ENCODE peak calls at places on chromosomes 12 and 14, in nine cellular contexts. N, X, B, O, I, V, K, L and H are unnamed samples. For H3K4me1, the result is how much of the 10 kb centered on the place peaks cover.

GRCh38 chr12:89768586-89769482 is 60.2 kb upstream of the ATP2B1 start:
- DNase-seq in N (no peak), X (no peak), B (peak), O (no peak), I (peak), V (peak), K (no peak), L (no peak), H (peak)

GRCh38 chr12:12715459-12716150 is 1.6 kb upstream of the CDKN1B start:
- DNase-seq in N (peak), X (no peak), B (no peak), O (no peak), I (no peak), V (peak), K (no peak), L (peak), H (peak)

GRCh38 chr12:108565976-108566375 is 3.6 kb downstream of the ISCU start:
- DNase-seq in N (no peak), X (peak), B (peak), O (peak), I (peak), V (peak), K (peak), L (peak), H (peak)

GRCh38 chr14:81219821-81220487 is 805 bp downstream of the GTF2A1 start:
- DNase-seq in N (no peak), X (peak), B (no peak), O (peak), I (peak), V (peak), K (peak), L (peak), H (no peak)

GRCh38 chr12:76329163-76329562 is 19.1 kb downstream of the BBS10 start:
- DNase-seq in N (no peak), X (no peak), B (peak), O (no peak), I (peak), V (peak), K (no peak), L (no peak), H (peak)

GRCh38 chr12:117012189-117012805 is 86.9 kb downstream of the TESC start:
- DNase-seq in N (no peak), X (no peak), B (peak), O (no peak), I (peak), V (no peak), K (no peak), L (no peak), H (peak)

GRCh38 chr14:102540310-102541028 is 30.9 kb upstream of the ANKRD9 start:
- DNase-seq in N (no peak), X (no peak), B (peak), O (no peak), I (peak), V (no peak), K (no peak), L (no peak), H (no peak)

GRCh38 chr12:77131977-77132490 is 66.7 kb upstream of the E2F7 start:
- DNase-seq in N (no peak), X (no peak), B (no peak), O (no peak), I (no peak), V (no peak), K (no peak), L (no peak), H (no peak)

GRCh38 chr14:67529947-67530935 is 2.8 kb upstream of the PLEKHH1 start:
- DNase-seq in N (no peak), X (no peak), B (no peak), O (no peak), I (no peak), V (no peak), K (no peak), L (no peak), H (no peak)
- H3K4me1 ChIP-seq in N (under half), X (under half), B (under half), O (under half), I (under half), V (under half), K (under half), L (under half), H (under half)

GRCh38 chr12:124501827-124502226 is 65.6 kb downstream of the NCOR2 start:
- DNase-seq in N (no peak), X (no peak), B (no peak), O (no peak), I (no peak), V (no peak), K (no peak), L (peak), H (no peak)
- H3K4me1 ChIP-seq in N (half or more), X (under half), B (under half), O (under half), I (under half), V (under half), K (half or more), L (under half), H (half or more)

DNA sequence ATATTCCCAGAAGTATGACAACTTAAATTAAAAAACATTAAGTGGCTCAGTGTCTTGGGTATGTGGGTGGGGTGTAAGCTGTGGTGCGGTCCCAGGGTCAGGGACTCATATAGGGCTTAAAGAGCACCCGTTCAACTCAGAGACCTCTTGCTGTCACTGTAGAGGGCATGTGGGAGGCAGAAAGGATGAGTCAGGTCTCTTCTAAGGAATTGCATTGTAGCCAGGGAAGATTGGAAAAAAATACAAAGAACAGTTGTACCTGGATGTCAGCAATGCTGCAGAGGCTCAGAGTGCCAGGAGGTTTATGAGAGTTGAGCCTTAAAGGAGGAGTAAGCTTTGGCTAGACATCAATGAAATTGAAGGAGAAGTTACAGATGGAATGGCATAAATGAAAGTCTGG is 104.1 kb downstream of the MYRFL start:
- DNase-seq in N (no peak), X (no peak), B (no peak), O (no peak), I (no peak), V (no peak), K (no peak), L (no peak), H (peak)
- H3K4me1 ChIP-seq in N (under half), X (under half), B (under half), O (under half), I (under half), V (under half), K (under half), L (under half), H (under half)

GRCh38 chr12:49902399-49903350 is 1.0 kb downstream of the FAIM2 start:
- DNase-seq in N (no peak), X (no peak), B (no peak), O (no peak), I (no peak), V (no peak), K (no peak), L (no peak), H (no peak)

GRCh38 chr12:49901986-49902385 is 1.7 kb downstream of the FAIM2 start:
- DNase-seq in N (no peak), X (no peak), B (no peak), O (no peak), I (no peak), V (no peak), K (no peak), L (no peak), H (no peak)

GRCh38 chr12:49899921-49900320 is 3.8 kb downstream of the FAIM2 start:
- DNase-seq in N (no peak), X (no peak), B (no peak), O (no peak), I (no peak), V (no peak), K (no peak), L (no peak), H (no peak)

GRCh38 chr12:49900371-49900770 is 3.3 kb downstream of the FAIM2 start:
- DNase-seq in N (no peak), X (no peak), B (no peak), O (no peak), I (no peak), V (no peak), K (no peak), L (no peak), H (no peak)

GRCh38 chr12:49901026-49901425 is 2.7 kb downstream of the FAIM2 start:
- DNase-seq in N (no peak), X (no peak), B (no peak), O (no peak), I (no peak), V (no peak), K (no peak), L (no peak), H (no peak)
- H3K4me1 ChIP-seq in N (under half), X (under half), B (under half), O (under half), I (under half), V (under half), K (under half), L (under half), H (under half)

GRCh38 chr12:47710283-47710682 is 4.5 kb upstream of the RPAP3 start:
- DNase-seq in N (no peak), X (no peak), B (no peak), O (no peak), I (no peak), V (no peak), K (no peak), L (no peak), H (no peak)
- H3K4me1 ChIP-seq in N (under half), X (under half), B (under half), O (under half), I (under half), V (under half), K (under half), L (under half), H (under half)